ENCODE peak calls at places on chromosome 13, in four cellular contexts. O is CD8-positive, alpha-beta T cell; T is tibial nerve; P is lower lobe of right lung. S is an unnamed sample.

GRCh38 chr13:51000576-51001260 is 91.1 kb downstream of the RNASEH2B start:
- DNase-seq in T (peak; percentile 71), P (no peak), O (no peak), S (peak; percentile 54)

GRCh38 chr13:25371608-25372274 is at the start of gene ATP8A2:
- DNase-seq in P (no peak), O (no peak), T (no peak), S (no peak)

GRCh38 chr13:19836472-19836871 is 27.0 kb downstream of the ZMYM5 start:
- DNase-seq in P (no peak), O (no peak), T (no peak), S (no peak)

GRCh38 chr13:61414686-61415664 is 674 bp downstream of the PCDH20 start:
- DNase-seq in O (no peak), T (no peak), P (peak; percentile 76), S (peak; percentile 28)

GRCh38 chr13:106246817-106247216 is 288.6 kb downstream of the EFNB2 start:
- DNase-seq in O (no peak), P (no peak), T (no peak), S (no peak)

GRCh38 chr13:79405501-79405830 is 589 bp downstream of the RBM26 start:
- DNase-seq in O (no peak), P (no peak), T (peak; percentile 9), S (no peak)

GRCh38 chr13:23202383-23202782 is 21.6 kb downstream of the SGCG start:
- DNase-seq in P (no peak), O (no peak), T (no peak), S (no peak)

GRCh38 chr13:25292301-25292700 is 5.0 kb upstream of the MTMR6 start:
- DNase-seq in P (no peak), T (no peak), O (no peak), S (no peak)

GRCh38 chr13:108304170-108305068 is 34.9 kb downstream of the TNFSF13B start:
- DNase-seq in T (no peak), P (no peak), O (no peak), S (no peak)

GRCh38 chr13:23183292-23183691 is 2.5 kb downstream of the SGCG start:
- DNase-seq in T (no peak), P (no peak), O (no peak), S (peak; percentile 41)

GRCh38 chr13:112032186-112032835 is 34.6 kb upstream of the SOX1 start:
- DNase-seq in T (no peak), O (no peak), P (no peak), S (no peak)

GRCh38 chr13:85287528-85287927 is 511.7 kb downstream of the SLITRK6 start:
- DNase-seq in T (no peak), P (no peak), O (no peak), S (no peak)

GRCh38 chr13:68736961-68737360 is 1370.7 kb upstream of the ATXN8OS start:
- DNase-seq in T (no peak), P (no peak), O (no peak), S (no peak)

GRCh38 chr13:100203696-100204367 is 114.9 kb downstream of the PCCA start:
- DNase-seq in P (no peak), T (no peak), O (no peak), S (no peak)

GRCh38 chr13:28557725-28558124 is 62.8 kb upstream of the FLT1 start:
- DNase-seq in P (no peak), O (no peak), T (no peak), S (no peak)

GRCh38 chr13:75803175-75803611 is 167.1 kb downstream of the LMO7 start:
- DNase-seq in O (peak; percentile 7), P (no peak), T (no peak), S (no peak)

GRCh38 chr13:23909606-23910005 is 12.3 kb upstream of the C1QTNF9B start:
- DNase-seq in P (no peak), O (no peak), T (no peak), S (no peak)

GRCh38 chr13:44280461-44280860 is 93.2 kb upstream of the SERP2 start:
- DNase-seq in P (no peak), T (no peak), O (no peak), S (no peak)

GRCh38 chr13:67438465-67438864 is 208.3 kb upstream of the PCDH9 start:
- DNase-seq in T (no peak), P (no peak), O (no peak), S (no peak)

GRCh38 chr13:23069571-23069970 is 111.2 kb upstream of the SGCG start:
- DNase-seq in T (no peak), P (no peak), O (no peak), S (no peak)

GRCh38 chr13:106471957-106472543 is 63.4 kb downstream of the EFNB2 start:
- DNase-seq in O (no peak), T (no peak), P (no peak), S (no peak)

GRCh38 chr13:80586356-80586755 is 245.4 kb upstream of the SPRY2 start:
- DNase-seq in T (no peak), P (no peak), O (no peak), S (no peak)

GRCh38 chr13:113365551-113365971 is 1.6 kb upstream of the GRTP1 start:
- DNase-seq in P (no peak), T (no peak), O (no peak), S (no peak)

GRCh38 chr13:26482451-26483197 is 74.9 kb upstream of the WASF3 start:
- DNase-seq in T (peak; percentile 85), P (no peak), O (peak; percentile 72), S (no peak)

GRCh38 chr13:18951412-18951811 is 230.2 kb downstream of the TUBA3C start:
- DNase-seq in T (no peak), P (no peak), O (no peak), S (no peak)

GRCh38 chr13:43146400-43146799 is 123.0 kb downstream of the DNAJC15 start:
- DNase-seq in O (no peak), P (no peak), T (no peak), S (no peak)

GRCh38 chr13:23321534-23322241 is 111.8 kb downstream of the SACS start:
- DNase-seq in P (no peak), O (no peak), T (peak; percentile 19), S (peak; percentile 38)

GRCh38 chr13:62250501-62251175 is 835.0 kb upstream of the PCDH20 start:
- DNase-seq in P (no peak), O (no peak), T (no peak), S (no peak)

GRCh38 chr13:20570540-20570939 is 3.6 kb downstream of the IFT88 start:
- DNase-seq in T (no peak), P (no peak), O (no peak), S (no peak)

GRCh38 chr13:76213423-76213904 is 577.3 kb downstream of the LMO7 start:
- DNase-seq in O (no peak), T (no peak), P (no peak), S (no peak)

GRCh38 chr13:59086147-59086546 is 1077.6 kb downstream of the DIAPH3 start:
- DNase-seq in T (no peak), O (no peak), P (no peak), S (no peak)
- H3K27ac ChIP-seq in T (no peak overlapping the region), O (no peak overlapping the region), P (no peak overlapping the region), S (no peak overlapping the region)

DNA sequence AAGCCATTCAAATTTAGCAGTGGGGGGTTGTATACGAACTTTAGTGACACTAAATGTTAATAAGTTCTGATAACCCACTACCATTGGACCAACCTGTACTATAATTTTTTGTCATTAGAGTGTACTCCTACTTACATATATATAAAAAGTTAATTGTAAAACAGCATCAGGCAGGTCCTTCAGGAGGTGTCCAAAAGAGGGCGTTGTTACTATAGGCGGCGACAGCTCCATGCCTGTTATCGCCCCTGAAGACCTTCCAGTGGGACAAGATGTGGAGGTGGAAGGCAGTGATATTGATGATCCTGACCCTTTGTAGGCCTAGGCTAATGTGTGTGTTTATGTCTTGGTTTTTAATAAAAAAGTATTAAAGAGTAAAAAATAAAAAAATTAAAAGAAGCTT is 27.5 kb downstream of the SPRYD7 start:
- DNase-seq in T (no peak), O (no peak), P (no peak), S (no peak)
- TF ChIP-seq CTCF in T (no peak), O (no peak), P (no peak), S (no peak)

GRCh38 chr13:48493076-48493765 is 39.7 kb downstream of the RCBTB2 start:
- DNase-seq in T (no peak), O (no peak), P (no peak), S (no peak)
- H3K27ac ChIP-seq in T (peak overlapping the region; percentile 67), O (peak overlapping the region; percentile 63), P (peak overlapping the region; percentile 87), S (peak overlapping the region; percentile 81)

GRCh38 chr13:105207586-105208293 is 1327.7 kb downstream of the EFNB2 start:
- DNase-seq in T (no peak), P (no peak), O (no peak), S (no peak)

GRCh38 chr13:105202384-105202783 is 1333.1 kb downstream of the EFNB2 start:
- DNase-seq in T (no peak), P (no peak), O (no peak), S (no peak)
- TF ChIP-seq CTCF in T (peak; percentile 15), P (peak; percentile 61), O (no peak), S (peak; percentile 61)

GRCh38 chr13:34334984-34335661 is 517.2 kb downstream of the RFC3 start:
- DNase-seq in P (no peak), O (no peak), T (no peak), S (no peak)
- H3K27ac ChIP-seq in P (no peak overlapping the region), O (no peak overlapping the region), T (no peak overlapping the region), S (no peak overlapping the region)

DNA sequence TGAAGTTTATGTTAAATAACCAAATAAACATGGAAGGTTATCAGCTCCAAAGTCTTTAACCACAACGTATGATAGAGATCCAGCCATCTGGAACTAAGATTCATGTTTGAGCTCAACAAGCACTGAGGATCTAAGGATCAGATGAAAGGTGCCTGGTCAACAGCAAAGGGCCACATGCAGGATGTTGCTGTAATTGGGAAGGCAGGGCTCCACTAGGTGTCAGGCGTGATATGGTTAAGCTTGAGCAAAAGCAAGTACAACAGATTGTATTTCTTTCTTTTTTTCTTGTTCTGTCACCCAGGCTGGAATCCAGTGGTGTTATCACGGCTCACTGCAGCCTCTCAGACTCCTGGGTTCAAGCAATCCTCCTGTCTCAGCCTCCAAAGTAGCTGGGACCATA is 12.0 kb downstream of the EBPL start:
- DNase-seq in P (no peak), T (peak; percentile 8), O (no peak), S (no peak)
- TF ChIP-seq CTCF in P (no peak), T (no peak), O (no peak), S (peak; percentile 8)

GRCh38 chr13:98580420-98580819 is 3.5 kb upstream of the STK24 start:
- DNase-seq in O (no peak), T (no peak), P (no peak), S (no peak)

GRCh38 chr13:98581971-98582702 is 5.2 kb upstream of the STK24 start:
- DNase-seq in O (no peak), P (no peak), T (no peak), S (no peak)

GRCh38 chr13:98582947-98583346 is 6.0 kb upstream of the STK24 start:
- DNase-seq in P (no peak), O (no peak), T (no peak), S (no peak)

GRCh38 chr13:98584668-98585397 is 7.9 kb upstream of the STK24 start:
- DNase-seq in T (no peak), O (no peak), P (no peak), S (no peak)

GRCh38 chr13:98581377-98581776 is 4.5 kb upstream of the STK24 start:
- DNase-seq in P (no peak), O (no peak), T (no peak), S (no peak)
- H3K27ac ChIP-seq in P (peak overlapping the region; percentile 46), O (no peak overlapping the region), T (peak overlapping the region; percentile 20), S (no peak overlapping the region)

S was measured in left ventricle myocardium inferior.